ENCODE peak calls at places on chromosomes 2 and 18, in eight cellular contexts. G is K562, V is A549, Z is prostate gland, K is body of pancreas, Q is sigmoid colon, S is HCT116, D is tibial nerve. R is an unnamed sample.

GRCh38 chr2:177187631-177188312 is 24.8 kb upstream of the HNRNPA3 start:
- DNase-seq in G (no peak), V (no peak), Z (no peak), K (no peak), Q (no peak), S (peak; percentile 45), D (no peak), R (peak; percentile 29)

GRCh38 chr2:23386422-23387220 is 1.6 kb downstream of the KLHL29 start:
- DNase-seq in G (no peak), V (peak; percentile 24), Z (peak; percentile 43), K (no peak), Q (peak; percentile 81), S (no peak), D (no peak), R (no peak)

GRCh38 chr2:162480067-162480466 is 136.1 kb downstream of the GCA start:
- DNase-seq in G (no peak), V (no peak), Z (no peak), K (no peak), Q (no peak), S (no peak), D (no peak), R (no peak)

GRCh38 chr2:168357799-168358504 is 98.1 kb upstream of the CERS6 start:
- DNase-seq in G (no peak), V (no peak), Z (no peak), K (no peak), Q (no peak), S (no peak), D (no peak), R (no peak)

GRCh38 chr2:127622561-127623387 is 23.2 kb upstream of the GPR17 start:
- DNase-seq in G (no peak), V (no peak), Z (no peak), K (no peak), Q (peak; percentile 61), S (no peak), D (no peak), R (peak; percentile 40)

GRCh38 chr2:15706986-15707632 is 115.4 kb downstream of the DDX1 start:
- DNase-seq in G (no peak), V (no peak), Z (no peak), K (no peak), Q (no peak), S (no peak), D (no peak), R (no peak)

GRCh38 chr2:12484536-12485115 is 232.1 kb upstream of the TRIB2 start:
- DNase-seq in G (no peak), V (no peak), Z (no peak), K (no peak), Q (no peak), S (no peak), D (no peak), R (no peak)

GRCh38 chr18:49560277-49561126 is 1.4 kb upstream of the LIPG start:
- DNase-seq in G (no peak), V (no peak), Z (peak; percentile 43), K (peak; percentile 48), Q (no peak), S (no peak), D (no peak), R (peak; percentile 66)

GRCh38 chr2:239289545-239289944 is 111.3 kb downstream of the HDAC4 start:
- DNase-seq in G (no peak), V (no peak), Z (no peak), K (no peak), Q (peak; percentile 61), S (no peak), D (no peak), R (no peak)

GRCh38 chr2:101622633-101623521 is 74.6 kb upstream of the MAP4K4 start:
- DNase-seq in G (no peak), V (no peak), Z (no peak), K (no peak), Q (no peak), S (no peak), D (no peak), R (no peak)

GRCh38 chr2:160389875-160390274 is 103.7 kb downstream of the RBMS1 start:
- DNase-seq in G (no peak), V (peak; percentile 44), Z (no peak), K (no peak), Q (no peak), S (no peak), D (no peak), R (no peak)

GRCh38 chr2:157190151-157190550 is 67.4 kb upstream of the GALNT5 start:
- DNase-seq in G (no peak), V (peak; percentile 38), Z (no peak), K (no peak), Q (no peak), S (no peak), D (no peak), R (no peak)

GRCh38 chr2:236599059-236599458 is 29.4 kb downstream of the ACKR3 start:
- DNase-seq in G (no peak), V (no peak), Z (no peak), K (no peak), Q (no peak), S (no peak), D (no peak), R (no peak)

GRCh38 chr2:216653931-216654365 is 20.7 kb downstream of the IGFBP2 start:
- DNase-seq in G (no peak), V (peak; percentile 18), Z (no peak), K (no peak), Q (no peak), S (no peak), D (no peak), R (no peak)

GRCh38 chr2:15939854-15940660 is at the start of gene MYCN:
- DNase-seq in G (no peak), V (peak; percentile 72), Z (peak; percentile 9), K (no peak), Q (no peak), S (no peak), D (peak; percentile 39), R (no peak)

GRCh38 chr18:46868171-46868921 is 49.0 kb downstream of the PIAS2 start:
- DNase-seq in G (no peak), V (no peak), Z (no peak), K (no peak), Q (no peak), S (no peak), D (no peak), R (no peak)

GRCh38 chr2:226220511-226220910 is 579.1 kb downstream of the IRS1 start:
- DNase-seq in G (no peak), V (no peak), Z (no peak), K (no peak), Q (no peak), S (no peak), D (no peak), R (no peak)

GRCh38 chr2:226213717-226214116 is 585.9 kb downstream of the IRS1 start:
- DNase-seq in G (no peak), V (peak; percentile 32), Z (no peak), K (no peak), Q (no peak), S (no peak), D (no peak), R (no peak)

GRCh38 chr2:226215902-226216503 is 583.6 kb downstream of the IRS1 start:
- DNase-seq in G (peak; percentile 13), V (peak; percentile 66), Z (peak; percentile 57), K (peak; percentile 76), Q (peak; percentile 79), S (peak; percentile 77), D (peak; percentile 48), R (peak; percentile 38)

GRCh38 chr2:226216578-226216977 is 583.0 kb downstream of the IRS1 start:
- DNase-seq in G (no peak), V (no peak), Z (no peak), K (no peak), Q (peak; percentile 58), S (no peak), D (no peak), R (no peak)

GRCh38 chr2:226217191-226217590 is 582.4 kb downstream of the IRS1 start:
- DNase-seq in G (no peak), V (no peak), Z (no peak), K (no peak), Q (no peak), S (no peak), D (no peak), R (no peak)
- TF ChIP-seq POLR2A in G (no peak), V (no peak), Z (no peak), K (no peak), Q (no peak), S (no peak), D (no peak), R (no peak)

DNA sequence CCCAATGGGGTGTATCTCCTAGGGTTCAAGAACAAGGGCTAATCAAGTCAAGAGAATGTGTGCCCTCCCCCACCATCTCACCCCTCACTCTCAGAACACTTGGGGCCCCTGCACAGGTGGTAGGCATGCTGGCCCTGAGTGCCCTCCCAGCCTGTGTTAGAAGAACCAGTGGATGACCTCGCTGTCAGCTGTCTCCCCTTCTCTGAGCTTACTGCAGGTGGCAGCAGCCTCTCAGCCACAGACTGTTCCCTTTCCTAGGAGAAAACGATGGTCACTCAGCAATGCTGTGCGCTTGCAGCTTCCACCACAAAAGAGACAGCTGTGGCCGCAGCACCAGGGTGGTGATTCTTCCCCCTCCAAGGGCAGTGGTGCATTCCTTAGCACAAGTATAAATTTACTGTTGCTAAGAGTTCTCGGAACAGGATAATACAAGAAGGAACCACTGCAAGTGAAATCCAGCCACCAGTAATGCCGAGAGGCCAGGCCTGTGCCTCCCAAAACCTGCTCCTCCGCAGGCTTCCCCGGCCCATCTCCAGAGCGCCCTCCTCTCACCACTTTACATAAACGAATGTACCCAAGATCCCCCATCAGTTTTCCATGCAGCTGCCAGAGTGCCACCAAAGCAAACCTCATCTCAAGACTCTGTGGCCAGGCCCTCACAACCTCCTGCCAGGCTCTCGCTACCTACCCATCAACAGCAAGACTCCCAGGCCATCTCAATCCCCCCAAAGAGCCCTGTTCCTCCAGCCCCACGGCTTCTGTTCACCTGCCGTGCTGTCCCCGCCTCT is 935 bp upstream of the RAMP1 start:
- DNase-seq in G (peak; percentile 39), V (peak; percentile 72), Z (peak; percentile 71), K (peak; percentile 87), Q (peak; percentile 92), S (no peak), D (peak; percentile 61), R (peak; percentile 74)
- TF ChIP-seq CTCF in G (peak; percentile 78), V (peak; percentile 80), Z (peak; percentile 88), K (peak; percentile 95), Q (peak; percentile 78), S (no peak), D (peak; percentile 87), R (peak; percentile 82)

DNA sequence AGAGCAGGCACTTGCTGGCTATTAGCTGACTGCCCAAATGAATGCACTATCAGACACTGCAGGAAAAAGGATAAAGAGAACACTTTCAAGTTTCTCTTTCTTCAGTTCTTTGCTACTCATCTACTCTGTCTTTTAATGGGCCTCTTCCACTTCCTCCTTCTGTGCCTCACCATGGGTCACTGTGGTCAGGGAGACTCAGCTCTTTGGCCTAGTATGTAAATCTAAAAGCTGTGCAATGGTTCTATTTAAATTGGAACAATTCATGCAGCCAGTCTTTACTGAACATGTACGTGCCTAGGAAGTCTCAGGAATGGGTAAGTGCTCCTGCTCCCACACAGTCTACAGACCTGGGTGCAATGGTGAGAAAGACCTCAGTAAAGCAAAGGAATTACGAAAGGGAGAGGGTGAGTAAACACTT is 79.1 kb upstream of the DNMT3A start:
- DNase-seq in G (no peak), V (no peak), Z (no peak), K (peak; percentile 8), Q (no peak), S (no peak), D (no peak), R (no peak)
- TF ChIP-seq POLR2A in G (no peak), V (no peak), Z (no peak), K (no peak), Q (no peak), S (no peak), D (no peak), R (no peak)

DNA sequence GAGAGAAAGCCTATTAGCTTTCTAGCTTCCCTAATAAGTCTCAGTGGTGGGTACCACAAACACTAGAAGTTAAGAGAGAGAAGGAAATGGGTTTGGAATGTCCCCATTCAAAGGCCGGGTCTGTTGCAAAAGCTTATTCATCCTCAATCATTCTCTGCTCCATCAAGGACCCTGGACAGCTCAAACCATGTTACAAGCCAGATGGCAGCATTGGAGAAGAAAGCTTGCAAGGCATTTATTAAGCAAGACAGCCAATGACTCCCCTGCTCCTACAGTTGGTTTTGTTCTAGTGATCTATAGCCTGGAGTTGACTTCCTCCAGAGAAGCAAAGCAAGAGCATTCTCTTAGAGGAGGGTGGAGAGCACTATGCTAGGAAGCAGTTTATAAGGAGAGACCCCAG is 86.9 kb upstream of the LMAN1 start:
- DNase-seq in G (no peak), V (no peak), Z (no peak), K (no peak), Q (no peak), S (no peak), D (no peak), R (no peak)
- TF ChIP-seq CTCF in G (no peak), V (no peak), Z (no peak), K (no peak), Q (no peak), S (no peak), D (no peak), R (no peak)